ENCODE peak calls at places on chromosomes 4 and X, in nine cellular contexts. F, Z, J, M, N, B, P, V and Q are unnamed samples.
A peak's percentile ranks its signal among the peaks of the same experiment; 100 is the strongest.

GRCh38 chr4:132238697-132239096 is 910.4 kb upstream of the PCDH10 start:
- DNase-seq in F (no peak), Z (no peak), J (no peak), M (no peak), N (no peak), B (no peak), P (no peak), V (no peak), Q (no peak)

GRCh38 chr4:6251365-6251764 is 18.3 kb upstream of the WFS1 start:
- DNase-seq in F (no peak), Z (no peak), J (no peak), M (no peak), N (no peak), B (no peak), P (no peak), V (no peak), Q (no peak)

GRCh38 chrX:103398321-103398937 is 22.1 kb downstream of the BEX3 start:
- DNase-seq in F (no peak), Z (no peak), J (peak; percentile 86), M (no peak), N (no peak), B (peak; percentile 25), P (no peak), V (no peak), Q (no peak)

GRCh38 chrX:18449271-18449670 is 23.9 kb downstream of the CDKL5 start:
- DNase-seq in F (no peak), Z (no peak), J (no peak), M (no peak), N (no peak), B (no peak), P (no peak), V (no peak), Q (no peak)

GRCh38 chr4:14223461-14223860 is 595.9 kb upstream of the BOD1L1 start:
- DNase-seq in F (no peak), Z (no peak), J (no peak), M (no peak), N (no peak), B (no peak), P (no peak), V (no peak), Q (no peak)

GRCh38 chr4:108360857-108361820 is 192.4 kb upstream of the LEF1 start:
- DNase-seq in F (no peak), Z (no peak), J (peak; percentile 60), M (no peak), N (no peak), B (no peak), P (peak; percentile 61), V (no peak), Q (peak; percentile 10)

GRCh38 chrX:47456080-47456479 is 26.9 kb downstream of the ZNF41 start:
- DNase-seq in F (no peak), Z (no peak), J (no peak), M (no peak), N (no peak), B (no peak), P (no peak), V (no peak), Q (no peak)

GRCh38 chr4:78210694-78211093 is 153.6 kb downstream of the FRAS1 start:
- DNase-seq in F (no peak), Z (no peak), J (no peak), M (no peak), N (no peak), B (no peak), P (no peak), V (no peak), Q (no peak)

GRCh38 chr4:124943938-124944337 is 231.4 kb upstream of the ANKRD50 start:
- DNase-seq in F (no peak), Z (no peak), J (no peak), M (no peak), N (no peak), B (no peak), P (no peak), V (no peak), Q (no peak)

GRCh38 chr4:164748375-164748774 is 5.6 kb upstream of the SMIM31 start:
- DNase-seq in F (no peak), Z (no peak), J (peak; percentile 19), M (no peak), N (no peak), B (no peak), P (no peak), V (no peak), Q (no peak)

GRCh38 chr4:140242357-140243284 is 88.6 kb upstream of the MAML3 start:
- DNase-seq in F (no peak), Z (no peak), J (no peak), M (no peak), N (no peak), B (no peak), P (no peak), V (no peak), Q (no peak)

GRCh38 chr4:184807261-184807660 is 18.5 kb downstream of the ACSL1 start:
- DNase-seq in F (no peak), Z (no peak), J (no peak), M (no peak), N (no peak), B (no peak), P (no peak), V (no peak), Q (peak; percentile 77)

GRCh38 chr4:39518484-39518883 is 8.8 kb downstream of the UGDH start:
- DNase-seq in F (no peak), Z (no peak), J (no peak), M (no peak), N (no peak), B (no peak), P (no peak), V (no peak), Q (no peak)

GRCh38 chr4:39516407-39516966 is 10.8 kb downstream of the UGDH start:
- DNase-seq in F (no peak), Z (no peak), J (no peak), M (no peak), N (no peak), B (no peak), P (no peak), V (no peak), Q (no peak)

GRCh38 chr4:39510348-39510929 is 16.8 kb downstream of the UGDH start:
- DNase-seq in F (no peak), Z (no peak), J (no peak), M (no peak), N (no peak), B (no peak), P (no peak), V (no peak), Q (no peak)

DNA sequence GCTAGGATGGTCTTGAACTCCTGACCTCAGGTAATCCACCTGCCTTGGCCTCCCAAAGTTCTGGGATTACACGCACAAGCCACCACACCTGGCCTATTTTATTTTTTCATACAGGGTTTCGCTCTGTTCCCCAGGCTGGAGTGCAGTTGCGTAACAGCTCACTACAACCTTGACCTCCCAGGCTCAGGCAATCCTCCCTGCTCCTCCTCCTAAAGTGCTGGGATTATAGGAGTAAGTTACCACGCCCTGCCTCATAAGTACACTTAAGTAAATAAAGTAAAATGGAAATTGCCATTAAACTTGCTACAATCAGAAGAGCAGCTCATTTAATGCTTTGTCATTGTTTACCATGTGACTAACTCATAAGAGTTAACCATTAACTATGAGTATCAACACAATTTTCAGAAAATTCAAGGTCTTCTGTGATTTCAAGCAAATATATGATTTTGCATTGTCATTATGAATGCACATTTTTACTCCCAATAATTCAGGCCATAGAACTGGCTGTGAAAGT is 12.3 kb downstream of the UGDH start:
- DNase-seq in F (no peak), Z (peak; percentile 37), J (peak; percentile 66), M (no peak), N (peak; percentile 74), B (peak; percentile 36), P (no peak), V (no peak), Q (peak; percentile 38)
- H3K36me3 ChIP-seq in F (peaks cover 5% of the 10 kb centered on the region), Z (no peaks in the 10 kb centered on the region), J (peaks cover 39% of the 10 kb centered on the region), M (no peaks in the 10 kb centered on the region), N (peaks cover 93% of the 10 kb centered on the region), B (no peaks in the 10 kb centered on the region), P (peaks cover 10% of the 10 kb centered on the region), V (peaks cover 6% of the 10 kb centered on the region), Q (no peaks in the 10 kb centered on the region)

GRCh38 chrX:119118780-119119395 is 8.7 kb downstream of the KIAA1210 start:
- DNase-seq in F (no peak), Z (peak; percentile 54), J (peak; percentile 42), M (peak; percentile 38), N (no peak), B (peak; percentile 24), P (no peak), V (peak; percentile 51), Q (peak; percentile 4)
- TF ChIP-seq CTCF in F (peak; percentile 23), Z (peak; percentile 55), J (peak; percentile 61), M (peak; percentile 60), N (peak; percentile 75), B (peak; percentile 65), P (peak; percentile 57), V (peak; percentile 78), Q (peak; percentile 48)

GRCh38 chr4:4686396-4686795 is 144.5 kb upstream of the STX18 start:
- DNase-seq in F (no peak), Z (no peak), J (no peak), M (no peak), N (no peak), B (no peak), P (no peak), V (no peak), Q (no peak)

GRCh38 chr4:4687100-4687499 is 145.3 kb upstream of the STX18 start:
- DNase-seq in F (no peak), Z (no peak), J (no peak), M (no peak), N (no peak), B (no peak), P (no peak), V (no peak), Q (no peak)

GRCh38 chr4:4689694-4690440 is 148.0 kb upstream of the STX18 start:
- DNase-seq in F (no peak), Z (no peak), J (no peak), M (no peak), N (no peak), B (no peak), P (no peak), V (no peak), Q (no peak)

GRCh38 chr4:4687935-4688727 is 146.3 kb upstream of the STX18 start:
- DNase-seq in F (no peak), Z (no peak), J (no peak), M (no peak), N (no peak), B (no peak), P (no peak), V (no peak), Q (no peak)

GRCh38 chr4:4685810-4686209 is 144.0 kb upstream of the STX18 start:
- DNase-seq in F (no peak), Z (no peak), J (no peak), M (no peak), N (no peak), B (no peak), P (no peak), V (no peak), Q (no peak)
- TF ChIP-seq POLR2A in F (no peak), Z (no peak), J (no peak), M (no peak), N (no peak), B (no peak), P (no peak), V (no peak), Q (no peak)

GRCh38 chr4:55087930-55088293 is 37.5 kb downstream of the KDR start:
- DNase-seq in F (no peak), Z (no peak), J (no peak), M (no peak), N (no peak), B (no peak), P (no peak), V (no peak), Q (no peak)
- H3K36me3 ChIP-seq in F (no peaks in the 10 kb centered on the region), Z (no peaks in the 10 kb centered on the region), J (no peaks in the 10 kb centered on the region), M (no peaks in the 10 kb centered on the region), N (no peaks in the 10 kb centered on the region), B (no peaks in the 10 kb centered on the region), P (peaks cover 4% of the 10 kb centered on the region), V (no peaks in the 10 kb centered on the region), Q (peaks cover 5% of the 10 kb centered on the region)